ENCODE peak calls at places on chromosomes 13 and 19, in four cellular contexts. P is Caco-2, S is heart left ventricle, L is choroid plexus epithelial cell. Y is an unnamed sample.

GRCh38 chr13:98207411-98207810 is 30.3 kb upstream of the RNF113B start:
- DNase-seq in S (no peak), L (no peak), P (no peak), Y (no peak)

GRCh38 chr19:49514151-49514550 is 1.7 kb downstream of the FCGRT start:
- DNase-seq in P (no peak), S (peak; percentile 11), L (no peak), Y (no peak)

GRCh38 chr13:20461481-20461859 is 64.2 kb downstream of the CRYL1 start:
- DNase-seq in P (no peak), L (peak; percentile 67), S (no peak), Y (no peak)

GRCh38 chr19:55112781-55113569 is 4.5 kb downstream of the PPP1R12C start:
- DNase-seq in L (no peak), S (no peak), P (peak; percentile 40), Y (no peak)

GRCh38 chr13:37775871-37776270 is 93.7 kb downstream of the TRPC4 start:
- DNase-seq in P (no peak), S (no peak), L (peak; percentile 56), Y (no peak)

GRCh38 chr19:50568321-50569022 is at the start of gene LRRC4B:
- DNase-seq in S (no peak), P (no peak), L (no peak), Y (no peak)

GRCh38 chr13:95754069-95754468 is 77.1 kb downstream of the DNAJC3 start:
- DNase-seq in S (no peak), P (no peak), L (no peak), Y (no peak)

GRCh38 chr19:51002542-51003311 is 1.3 kb upstream of the KLK8 start:
- DNase-seq in P (peak; percentile 81), L (no peak), S (no peak), Y (no peak)

GRCh38 chr13:29733069-29733700 is 117.2 kb downstream of the UBL3 start:
- DNase-seq in L (no peak), S (no peak), P (peak; percentile 51), Y (no peak)

GRCh38 chr19:44972802-44973201 is 17.6 kb downstream of the CLPTM1 start:
- DNase-seq in L (no peak), P (no peak), S (no peak), Y (no peak)

DNA sequence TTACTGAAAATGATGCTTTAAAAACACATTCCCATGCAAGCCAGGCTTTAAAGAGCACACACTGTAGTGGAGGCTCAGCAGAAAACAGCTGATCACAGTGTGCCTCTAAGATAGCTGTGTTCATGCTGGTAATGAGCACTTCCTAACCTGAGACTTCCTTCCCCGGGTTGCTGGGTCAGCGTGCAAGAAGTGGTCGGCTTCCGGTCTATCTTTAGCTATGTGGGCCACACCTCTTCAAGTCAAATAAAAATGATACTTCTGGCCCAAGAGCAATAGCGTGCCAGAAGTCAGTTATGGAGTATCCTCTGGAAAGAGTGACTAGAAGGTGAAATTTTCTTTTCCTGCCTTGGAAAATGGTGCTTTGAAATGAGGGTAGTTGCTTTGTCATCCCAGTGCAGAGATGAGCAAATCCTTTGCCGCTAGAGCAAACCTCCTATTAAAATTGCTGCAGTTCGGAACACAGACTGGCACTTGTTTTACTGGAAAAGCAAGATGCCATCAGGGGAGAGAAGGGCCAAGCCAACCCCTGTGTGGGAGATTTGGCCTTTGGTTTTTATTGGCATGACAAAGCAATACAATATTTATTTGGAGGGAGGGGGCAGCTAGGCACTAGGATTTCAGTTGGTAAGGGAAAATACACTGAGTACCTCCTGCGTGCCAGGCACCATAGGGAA is 64.2 kb downstream of the ARHGAP35 start:
- DNase-seq in S (peak; percentile 24), P (peak; percentile 36), L (no peak), Y (peak; percentile 92)
- H3K4me3 ChIP-seq in S (no peak overlapping the region), P (no peak overlapping the region), L (no peak overlapping the region), Y (peak overlapping the region; percentile 32)

DNA sequence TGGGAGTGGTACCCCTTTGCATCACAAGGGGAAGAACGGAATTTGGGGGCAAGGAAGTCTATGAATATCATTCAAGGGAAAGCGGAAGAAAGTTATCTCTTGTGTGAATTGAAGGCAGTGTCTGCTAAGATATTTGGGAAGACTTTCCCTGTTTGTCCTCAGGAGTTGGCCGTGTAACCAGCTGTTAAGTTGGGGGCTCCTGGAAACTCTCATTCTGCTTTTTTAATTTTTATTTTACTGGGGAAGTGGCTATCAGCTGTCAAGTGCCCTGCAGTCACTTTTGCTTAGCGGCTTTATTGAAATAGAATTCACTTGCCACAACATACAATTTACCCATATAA is 2.9 kb downstream of the UPF1 start:
- DNase-seq in P (no peak), L (no peak), S (no peak), Y (no peak)
- H3K4me3 ChIP-seq in P (no peak overlapping the region), L (no peak overlapping the region), S (peak overlapping the region; percentile 88), Y (peak overlapping the region; percentile 97)

GRCh38 chr13:66950666-66951065 is 279.5 kb downstream of the PCDH9 start:
- DNase-seq in P (no peak), L (no peak), S (no peak), Y (no peak)
- H3K4me3 ChIP-seq in P (no peak overlapping the region), L (no peak overlapping the region), S (no peak overlapping the region), Y (no peak overlapping the region)

GRCh38 chr13:79492918-79493594 is 12.1 kb downstream of the NDFIP2 start:
- DNase-seq in P (no peak), S (no peak), L (no peak), Y (no peak)

GRCh38 chr13:79490326-79490725 is 9.4 kb downstream of the NDFIP2 start:
- DNase-seq in S (no peak), L (no peak), P (no peak), Y (no peak)

GRCh38 chr13:79490846-79491245 is 9.9 kb downstream of the NDFIP2 start:
- DNase-seq in P (no peak), L (peak; percentile 34), S (no peak), Y (no peak)

GRCh38 chr13:79491715-79492114 is 10.8 kb downstream of the NDFIP2 start:
- DNase-seq in L (peak; percentile 88), S (no peak), P (no peak), Y (no peak)

DNA sequence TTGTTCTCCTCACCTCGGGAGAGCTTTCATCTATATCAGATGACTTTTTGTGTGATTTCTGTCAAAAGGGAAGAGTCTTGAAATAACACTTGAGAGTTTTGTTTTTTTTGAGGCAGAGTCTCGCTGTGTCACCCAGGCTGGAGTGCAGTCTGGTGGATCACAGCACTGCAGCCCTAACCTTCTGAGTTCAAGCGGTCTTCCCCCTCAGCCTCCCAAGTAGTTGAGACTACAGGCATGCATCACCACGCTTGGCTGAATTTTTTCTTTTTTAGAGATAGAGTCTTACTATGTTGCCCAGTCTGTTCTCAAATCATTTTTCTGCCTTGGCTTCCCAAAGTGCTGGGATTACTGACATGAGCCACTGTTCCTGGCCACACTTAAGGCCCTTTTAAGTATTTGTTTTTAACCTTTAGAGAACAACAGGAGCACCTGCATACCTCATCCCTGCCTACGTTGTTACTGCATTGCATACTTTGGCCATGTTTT is 11.4 kb downstream of the NDFIP2 start:
- DNase-seq in L (peak; percentile 57), S (no peak), P (no peak), Y (no peak)
- H3K4me3 ChIP-seq in L (no peak overlapping the region), S (no peak overlapping the region), P (no peak overlapping the region), Y (no peak overlapping the region)

GRCh38 chr13:110359840-110360301 is 52.8 kb downstream of the COL4A2 start:
- DNase-seq in P (no peak), S (no peak), L (peak; percentile 88), Y (no peak)

GRCh38 chr13:110360598-110360997 is 53.5 kb downstream of the COL4A2 start:
- DNase-seq in S (no peak), L (no peak), P (no peak), Y (no peak)

GRCh38 chr13:110364081-110364480 is 57.0 kb downstream of the COL4A2 start:
- DNase-seq in L (no peak), P (no peak), S (no peak), Y (no peak)

GRCh38 chr13:110363009-110363408 is 55.9 kb downstream of the COL4A2 start:
- DNase-seq in S (no peak), P (no peak), L (peak; percentile 31), Y (no peak)

GRCh38 chr13:110361365-110361911 is 54.4 kb downstream of the COL4A2 start:
- DNase-seq in S (peak; percentile 79), P (no peak), L (peak; percentile 98), Y (no peak)
- H3K4me3 ChIP-seq in S (no peak overlapping the region), P (no peak overlapping the region), L (no peak overlapping the region), Y (no peak overlapping the region)

GRCh38 chr19:36916991-36917390 is 859 bp downstream of the ZNF568 start:
- DNase-seq in P (no peak), S (no peak), L (peak; percentile 55), Y (peak; percentile 45)
- H3K4me3 ChIP-seq in P (no peak overlapping the region), S (peak overlapping the region; percentile 82), L (peak overlapping the region; percentile 93), Y (peak overlapping the region; percentile 75)

DNA sequence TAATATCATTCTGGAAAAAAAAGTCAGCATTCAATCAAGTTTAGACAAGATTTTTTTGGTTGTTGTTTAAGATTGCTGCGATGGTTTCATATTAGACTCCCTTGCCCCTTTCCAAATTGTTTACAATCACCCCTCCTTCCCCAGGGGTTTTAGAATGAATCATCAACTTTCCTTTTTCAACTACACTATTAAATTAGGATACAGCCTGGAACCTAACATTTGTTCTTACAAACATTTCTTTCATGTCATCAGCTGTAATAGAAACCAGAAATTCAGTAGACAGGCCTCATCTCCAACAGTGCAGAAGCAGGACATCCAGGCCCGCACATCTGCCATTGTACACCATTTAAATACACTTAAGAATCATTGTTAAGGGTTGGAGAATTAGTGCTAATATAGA is 44.4 kb upstream of the WDFY2 start:
- DNase-seq in S (no peak), P (no peak), L (peak; percentile 38), Y (no peak)
- H3K4me3 ChIP-seq in S (no peak overlapping the region), P (no peak overlapping the region), L (no peak overlapping the region), Y (no peak overlapping the region)

GRCh38 chr13:75855847-75856246 is 219.7 kb downstream of the LMO7 start:
- DNase-seq in P (no peak), L (no peak), S (no peak), Y (no peak)

GRCh38 chr13:75847588-75847987 is 211.5 kb downstream of the LMO7 start:
- DNase-seq in P (no peak), L (no peak), S (no peak), Y (no peak)

GRCh38 chr13:75855216-75855615 is 219.1 kb downstream of the LMO7 start:
- DNase-seq in S (no peak), L (no peak), P (no peak), Y (no peak)

GRCh38 chr13:75850915-75851314 is 214.8 kb downstream of the LMO7 start:
- DNase-seq in L (no peak), S (no peak), P (peak; percentile 55), Y (no peak)
- H3K4me3 ChIP-seq in L (no peak overlapping the region), S (no peak overlapping the region), P (no peak overlapping the region), Y (no peak overlapping the region)